ENCODE peak calls at places on chromosomes 1 and 21, in ten cellular contexts. One of them, this sample, is unnamed.

GRCh38 chr1:154019940-154020339 is 29.4 kb downstream of the RPS27 start:
- DNase-seq in H9: no peak
- DNase-seq in GM20000: no peak
- DNase-seq in BJ: no peak
- DNase-seq in mucosa of gallbladder: no peak
- DNase-seq in T-helper 9 cell: no peak
- DNase-seq in left ventricle myocardium superior: no peak
- DNase-seq in colonic mucosa: no peak
- DNase-seq in HAP-1: no peak
- DNase-seq in breast epithelium: no peak
- DNase-seq in this sample: no peak

GRCh38 chr1:212683357-212683722 is 16.3 kb downstream of the BATF3 start:
- DNase-seq in H9: peak
- DNase-seq in GM20000: peak
- DNase-seq in BJ: no peak
- DNase-seq in mucosa of gallbladder: peak
- DNase-seq in T-helper 9 cell: no peak
- DNase-seq in left ventricle myocardium superior: peak
- DNase-seq in colonic mucosa: peak
- DNase-seq in HAP-1: no peak
- DNase-seq in breast epithelium: no peak
- DNase-seq in this sample: peak

GRCh38 chr21:45487891-45488600 is 54.2 kb downstream of the SLC19A1 start:
- DNase-seq in H9: no peak
- DNase-seq in GM20000: no peak
- DNase-seq in BJ: no peak
- DNase-seq in mucosa of gallbladder: no peak
- DNase-seq in T-helper 9 cell: no peak
- DNase-seq in left ventricle myocardium superior: no peak
- DNase-seq in colonic mucosa: no peak
- DNase-seq in HAP-1: no peak
- DNase-seq in breast epithelium: no peak
- DNase-seq in this sample: no peak

GRCh38 chr1:226687476-226687875 is 51.6 kb downstream of the ITPKB start:
- DNase-seq in H9: no peak
- DNase-seq in GM20000: no peak
- DNase-seq in BJ: no peak
- DNase-seq in mucosa of gallbladder: no peak
- DNase-seq in T-helper 9 cell: no peak
- DNase-seq in left ventricle myocardium superior: no peak
- DNase-seq in colonic mucosa: no peak
- DNase-seq in HAP-1: no peak
- DNase-seq in breast epithelium: no peak
- DNase-seq in this sample: no peak

GRCh38 chr1:45954401-45954847 is 151.0 kb downstream of the MAST2 start:
- DNase-seq in H9: no peak
- DNase-seq in GM20000: no peak
- DNase-seq in BJ: peak
- DNase-seq in mucosa of gallbladder: peak
- DNase-seq in T-helper 9 cell: no peak
- DNase-seq in left ventricle myocardium superior: no peak
- DNase-seq in colonic mucosa: peak
- DNase-seq in HAP-1: no peak
- DNase-seq in breast epithelium: no peak
- DNase-seq in this sample: no peak

GRCh38 chr1:48697066-48697707 is 79.5 kb downstream of the BEND5 start:
- DNase-seq in H9: peak
- DNase-seq in GM20000: peak
- DNase-seq in BJ: no peak
- DNase-seq in mucosa of gallbladder: peak
- DNase-seq in T-helper 9 cell: peak
- DNase-seq in left ventricle myocardium superior: peak
- DNase-seq in colonic mucosa: peak
- DNase-seq in HAP-1: peak
- DNase-seq in breast epithelium: peak
- DNase-seq in this sample: peak

GRCh38 chr21:15522148-15522547 is 207.6 kb upstream of the USP25 start:
- DNase-seq in H9: no peak
- DNase-seq in GM20000: no peak
- DNase-seq in BJ: no peak
- DNase-seq in mucosa of gallbladder: no peak
- DNase-seq in T-helper 9 cell: no peak
- DNase-seq in left ventricle myocardium superior: no peak
- DNase-seq in colonic mucosa: no peak
- DNase-seq in HAP-1: no peak
- DNase-seq in breast epithelium: no peak
- DNase-seq in this sample: no peak

GRCh38 chr1:117696567-117696966 is 90.7 kb downstream of the TENT5C start:
- DNase-seq in H9: no peak
- DNase-seq in GM20000: no peak
- DNase-seq in BJ: peak
- DNase-seq in mucosa of gallbladder: no peak
- DNase-seq in T-helper 9 cell: no peak
- DNase-seq in left ventricle myocardium superior: no peak
- DNase-seq in colonic mucosa: no peak
- DNase-seq in HAP-1: no peak
- DNase-seq in breast epithelium: no peak
- DNase-seq in this sample: no peak